ENCODE peak calls at places on chromosomes 5 and 9, in eight cellular contexts. One of them, this sample, is unnamed.

GRCh38 chr5:32092938-32093812 is 80.9 kb downstream of the GOLPH3 start:
- DNase-seq in activated T-helper 1 cell treated with Interleukin-2 at 50 U/mL for 16 hours: peak
- DNase-seq in HAP-1: peak
- DNase-seq in T1000: peak
- DNase-seq in nephron progenitor cell: peak
- DNase-seq in activated naive CD4-positive, alpha-beta T cell treated with anti-CD3 and anti-CD28 coated beads, Interleukin-2, amount 10 ng/mL, durations not matched to agents 7 days and 5 days: peak
- DNase-seq in anterior cingulate cortex: peak
- DNase-seq in HS-5: peak
- DNase-seq in this sample: peak

GRCh38 chr9:93287189-93287552 is 103.2 kb downstream of the WNK2 start:
- DNase-seq in nephron progenitor cell: no peak
- DNase-seq in HAP-1: peak
- DNase-seq in HS-5: no peak
- DNase-seq in activated naive CD4-positive, alpha-beta T cell treated with anti-CD3 and anti-CD28 coated beads, Interleukin-2, amount 10 ng/mL, durations not matched to agents 7 days and 5 days: no peak
- DNase-seq in anterior cingulate cortex: no peak
- DNase-seq in T1000: no peak
- DNase-seq in activated T-helper 1 cell treated with Interleukin-2 at 50 U/mL for 16 hours: no peak
- DNase-seq in this sample: no peak

GRCh38 chr5:85538362-85538761 is 1079.4 kb upstream of the COX7C start:
- DNase-seq in HAP-1: no peak
- DNase-seq in activated naive CD4-positive, alpha-beta T cell treated with anti-CD3 and anti-CD28 coated beads, Interleukin-2, amount 10 ng/mL, durations not matched to agents 7 days and 5 days: no peak
- DNase-seq in HS-5: no peak
- DNase-seq in activated T-helper 1 cell treated with Interleukin-2 at 50 U/mL for 16 hours: no peak
- DNase-seq in nephron progenitor cell: no peak
- DNase-seq in T1000: no peak
- DNase-seq in anterior cingulate cortex: no peak
- DNase-seq in this sample: no peak

GRCh38 chr5:107671742-107672211 is 1.0 kb upstream of the EFNA5 start:
- DNase-seq in nephron progenitor cell: no peak
- DNase-seq in T1000: peak
- DNase-seq in HAP-1: no peak
- DNase-seq in anterior cingulate cortex: no peak
- DNase-seq in HS-5: peak
- DNase-seq in activated naive CD4-positive, alpha-beta T cell treated with anti-CD3 and anti-CD28 coated beads, Interleukin-2, amount 10 ng/mL, durations not matched to agents 7 days and 5 days: no peak
- DNase-seq in activated T-helper 1 cell treated with Interleukin-2 at 50 U/mL for 16 hours: no peak
- DNase-seq in this sample: peak

GRCh38 chr5:90488791-90489190 is 14.1 kb downstream of the POLR3G start:
- DNase-seq in activated naive CD4-positive, alpha-beta T cell treated with anti-CD3 and anti-CD28 coated beads, Interleukin-2, amount 10 ng/mL, durations not matched to agents 7 days and 5 days: no peak
- DNase-seq in HAP-1: no peak
- DNase-seq in T1000: no peak
- DNase-seq in HS-5: peak
- DNase-seq in nephron progenitor cell: no peak
- DNase-seq in anterior cingulate cortex: no peak
- DNase-seq in activated T-helper 1 cell treated with Interleukin-2 at 50 U/mL for 16 hours: no peak
- DNase-seq in this sample: no peak

GRCh38 chr5:154276932-154277331 is 86.4 kb downstream of the GALNT10 start:
- DNase-seq in nephron progenitor cell: no peak
- DNase-seq in activated naive CD4-positive, alpha-beta T cell treated with anti-CD3 and anti-CD28 coated beads, Interleukin-2, amount 10 ng/mL, durations not matched to agents 7 days and 5 days: no peak
- DNase-seq in HS-5: no peak
- DNase-seq in HAP-1: no peak
- DNase-seq in T1000: no peak
- DNase-seq in anterior cingulate cortex: no peak
- DNase-seq in activated T-helper 1 cell treated with Interleukin-2 at 50 U/mL for 16 hours: no peak
- DNase-seq in this sample: no peak

GRCh38 chr9:90906316-90907055 is 104.9 kb downstream of the SYK start:
- DNase-seq in HS-5: no peak
- DNase-seq in anterior cingulate cortex: no peak
- DNase-seq in HAP-1: no peak
- DNase-seq in nephron progenitor cell: no peak
- DNase-seq in activated naive CD4-positive, alpha-beta T cell treated with anti-CD3 and anti-CD28 coated beads, Interleukin-2, amount 10 ng/mL, durations not matched to agents 7 days and 5 days: no peak
- DNase-seq in T1000: no peak
- DNase-seq in activated T-helper 1 cell treated with Interleukin-2 at 50 U/mL for 16 hours: no peak
- DNase-seq in this sample: no peak

GRCh38 chr5:140556438-140556837 is 835 bp downstream of the SRA1 start:
- DNase-seq in HS-5: no peak
- DNase-seq in activated naive CD4-positive, alpha-beta T cell treated with anti-CD3 and anti-CD28 coated beads, Interleukin-2, amount 10 ng/mL, durations not matched to agents 7 days and 5 days: no peak
- DNase-seq in anterior cingulate cortex: no peak
- DNase-seq in activated T-helper 1 cell treated with Interleukin-2 at 50 U/mL for 16 hours: no peak
- DNase-seq in nephron progenitor cell: no peak
- DNase-seq in T1000: no peak
- DNase-seq in HAP-1: no peak
- DNase-seq in this sample: no peak

GRCh38 chr9:69885474-69885929 is 64.9 kb downstream of the CFAP95 start:
- DNase-seq in activated T-helper 1 cell treated with Interleukin-2 at 50 U/mL for 16 hours: no peak
- DNase-seq in HS-5: peak
- DNase-seq in activated naive CD4-positive, alpha-beta T cell treated with anti-CD3 and anti-CD28 coated beads, Interleukin-2, amount 10 ng/mL, durations not matched to agents 7 days and 5 days: no peak
- DNase-seq in HAP-1: no peak
- DNase-seq in T1000: no peak
- DNase-seq in nephron progenitor cell: no peak
- DNase-seq in anterior cingulate cortex: no peak
- DNase-seq in this sample: no peak

GRCh38 chr5:158123595-158123994 is 264.6 kb upstream of the CLINT1 start:
- DNase-seq in T1000: no peak
- DNase-seq in HAP-1: no peak
- DNase-seq in anterior cingulate cortex: no peak
- DNase-seq in activated T-helper 1 cell treated with Interleukin-2 at 50 U/mL for 16 hours: no peak
- DNase-seq in nephron progenitor cell: no peak
- DNase-seq in activated naive CD4-positive, alpha-beta T cell treated with anti-CD3 and anti-CD28 coated beads, Interleukin-2, amount 10 ng/mL, durations not matched to agents 7 days and 5 days: no peak
- DNase-seq in HS-5: no peak
- DNase-seq in this sample: no peak

GRCh38 chr5:62720036-62720441 is 141.4 kb downstream of the LRRC70 start:
- DNase-seq in HAP-1: peak
- DNase-seq in activated naive CD4-positive, alpha-beta T cell treated with anti-CD3 and anti-CD28 coated beads, Interleukin-2, amount 10 ng/mL, durations not matched to agents 7 days and 5 days: peak
- DNase-seq in activated T-helper 1 cell treated with Interleukin-2 at 50 U/mL for 16 hours: no peak
- DNase-seq in HS-5: no peak
- DNase-seq in T1000: no peak
- DNase-seq in anterior cingulate cortex: no peak
- DNase-seq in nephron progenitor cell: peak
- DNase-seq in this sample: peak

GRCh38 chr5:161846731-161847130 is 1.2 kb upstream of the GABRA1 start:
- DNase-seq in HAP-1: peak
- DNase-seq in HS-5: no peak
- DNase-seq in anterior cingulate cortex: no peak
- DNase-seq in nephron progenitor cell: peak
- DNase-seq in activated T-helper 1 cell treated with Interleukin-2 at 50 U/mL for 16 hours: no peak
- DNase-seq in activated naive CD4-positive, alpha-beta T cell treated with anti-CD3 and anti-CD28 coated beads, Interleukin-2, amount 10 ng/mL, durations not matched to agents 7 days and 5 days: no peak
- DNase-seq in T1000: no peak
- DNase-seq in this sample: no peak

GRCh38 chr9:124894741-124895170 is 32.8 kb downstream of the ARPC5L start:
- DNase-seq in T1000: no peak
- DNase-seq in anterior cingulate cortex: no peak
- DNase-seq in HS-5: no peak
- DNase-seq in activated T-helper 1 cell treated with Interleukin-2 at 50 U/mL for 16 hours: no peak
- DNase-seq in nephron progenitor cell: no peak
- DNase-seq in HAP-1: peak
- DNase-seq in activated naive CD4-positive, alpha-beta T cell treated with anti-CD3 and anti-CD28 coated beads, Interleukin-2, amount 10 ng/mL, durations not matched to agents 7 days and 5 days: peak
- DNase-seq in this sample: peak

GRCh38 chr9:121855476-121855875 is 204.0 kb downstream of the DAB2IP start:
- DNase-seq in anterior cingulate cortex: no peak
- DNase-seq in nephron progenitor cell: no peak
- DNase-seq in activated T-helper 1 cell treated with Interleukin-2 at 50 U/mL for 16 hours: no peak
- DNase-seq in activated naive CD4-positive, alpha-beta T cell treated with anti-CD3 and anti-CD28 coated beads, Interleukin-2, amount 10 ng/mL, durations not matched to agents 7 days and 5 days: no peak
- DNase-seq in HAP-1: no peak
- DNase-seq in HS-5: no peak
- DNase-seq in T1000: no peak
- DNase-seq in this sample: no peak

GRCh38 chr5:14816999-14817761 is 54.4 kb downstream of the ANKH start:
- DNase-seq in activated naive CD4-positive, alpha-beta T cell treated with anti-CD3 and anti-CD28 coated beads, Interleukin-2, amount 10 ng/mL, durations not matched to agents 7 days and 5 days: no peak
- DNase-seq in T1000: no peak
- DNase-seq in anterior cingulate cortex: no peak
- DNase-seq in activated T-helper 1 cell treated with Interleukin-2 at 50 U/mL for 16 hours: no peak
- DNase-seq in nephron progenitor cell: no peak
- DNase-seq in HS-5: peak
- DNase-seq in HAP-1: no peak
- DNase-seq in this sample: no peak

GRCh38 chr5:121691478-121691877 is 160.2 kb upstream of the FTMT start:
- DNase-seq in HAP-1: no peak
- DNase-seq in HS-5: no peak
- DNase-seq in anterior cingulate cortex: no peak
- DNase-seq in activated T-helper 1 cell treated with Interleukin-2 at 50 U/mL for 16 hours: no peak
- DNase-seq in nephron progenitor cell: no peak
- DNase-seq in T1000: no peak
- DNase-seq in activated naive CD4-positive, alpha-beta T cell treated with anti-CD3 and anti-CD28 coated beads, Interleukin-2, amount 10 ng/mL, durations not matched to agents 7 days and 5 days: no peak
- DNase-seq in this sample: peak

GRCh38 chr5:139110526-139111168 is 87.5 kb downstream of the SIL1 start:
- DNase-seq in HS-5: no peak
- DNase-seq in nephron progenitor cell: no peak
- DNase-seq in HAP-1: no peak
- DNase-seq in activated T-helper 1 cell treated with Interleukin-2 at 50 U/mL for 16 hours: no peak
- DNase-seq in activated naive CD4-positive, alpha-beta T cell treated with anti-CD3 and anti-CD28 coated beads, Interleukin-2, amount 10 ng/mL, durations not matched to agents 7 days and 5 days: no peak
- DNase-seq in anterior cingulate cortex: peak
- DNase-seq in T1000: no peak
- DNase-seq in this sample: no peak

GRCh38 chr9:71752352-71752751 is 16.0 kb downstream of the CEMIP2 start:
- DNase-seq in activated T-helper 1 cell treated with Interleukin-2 at 50 U/mL for 16 hours: no peak
- DNase-seq in anterior cingulate cortex: no peak
- DNase-seq in T1000: no peak
- DNase-seq in HAP-1: no peak
- DNase-seq in nephron progenitor cell: no peak
- DNase-seq in activated naive CD4-positive, alpha-beta T cell treated with anti-CD3 and anti-CD28 coated beads, Interleukin-2, amount 10 ng/mL, durations not matched to agents 7 days and 5 days: no peak
- DNase-seq in HS-5: no peak
- DNase-seq in this sample: no peak

GRCh38 chr5:140563554-140563953 is 844 bp downstream of the APBB3 start:
- DNase-seq in HAP-1: no peak
- DNase-seq in nephron progenitor cell: no peak
- DNase-seq in activated naive CD4-positive, alpha-beta T cell treated with anti-CD3 and anti-CD28 coated beads, Interleukin-2, amount 10 ng/mL, durations not matched to agents 7 days and 5 days: peak
- DNase-seq in activated T-helper 1 cell treated with Interleukin-2 at 50 U/mL for 16 hours: no peak
- DNase-seq in HS-5: no peak
- DNase-seq in T1000: no peak
- DNase-seq in anterior cingulate cortex: no peak
- DNase-seq in this sample: no peak

GRCh38 chr9:22050924-22051323 is 41.8 kb upstream of the CDKN2B start:
- DNase-seq in HS-5: no peak
- DNase-seq in anterior cingulate cortex: no peak
- DNase-seq in nephron progenitor cell: no peak
- DNase-seq in HAP-1: no peak
- DNase-seq in activated T-helper 1 cell treated with Interleukin-2 at 50 U/mL for 16 hours: no peak
- DNase-seq in T1000: no peak
- DNase-seq in activated naive CD4-positive, alpha-beta T cell treated with anti-CD3 and anti-CD28 coated beads, Interleukin-2, amount 10 ng/mL, durations not matched to agents 7 days and 5 days: peak
- DNase-seq in this sample: no peak

This sample was measured in HEK293T.